ENCODE peak calls at places on chromosomes 5 and 9, in seven cellular contexts. B, Y, F, V, E, J and X are unnamed samples.

GRCh38 chr9:96512240-96512639 is 62.3 kb downstream of the HABP4 start:
- DNase-seq in B (no peak), Y (no peak), F (no peak), V (no peak), E (no peak), J (no peak), X (no peak)

GRCh38 chr9:137294091-137294683 is 7.9 kb downstream of the NRARP start:
- DNase-seq in B (peak; percentile 71), Y (peak; percentile 39), F (no peak), V (no peak), E (peak; percentile 74), J (no peak), X (no peak)

GRCh38 chr5:124584991-124585715 is 161.3 kb downstream of the ZNF608 start:
- DNase-seq in B (no peak), Y (peak; percentile 32), F (no peak), V (no peak), E (peak; percentile 15), J (no peak), X (no peak)

GRCh38 chr9:14271078-14271673 is 42.8 kb downstream of the NFIB start:
- DNase-seq in B (no peak), Y (peak; percentile 57), F (peak; percentile 52), V (peak; percentile 77), E (no peak), J (no peak), X (no peak)

GRCh38 chr5:148416921-148417320 is 33.2 kb downstream of the FBXO38 start:
- DNase-seq in B (no peak), Y (no peak), F (no peak), V (no peak), E (no peak), J (no peak), X (no peak)

GRCh38 chr5:128062172-128062746 is 21.3 kb upstream of the SLC12A2 start:
- DNase-seq in B (no peak), Y (peak; percentile 34), F (no peak), V (no peak), E (no peak), J (no peak), X (no peak)

GRCh38 chr9:37407468-37407867 is 15.0 kb upstream of the GRHPR start:
- DNase-seq in B (no peak), Y (no peak), F (no peak), V (no peak), E (no peak), J (no peak), X (no peak)

GRCh38 chr9:74173284-74173683 is 323.9 kb upstream of the RORB start:
- DNase-seq in B (no peak), Y (no peak), F (no peak), V (no peak), E (no peak), J (no peak), X (no peak)

GRCh38 chr5:112636288-112636731 is 101.4 kb upstream of the APC start:
- DNase-seq in B (no peak), Y (no peak), F (peak; percentile 68), V (no peak), E (no peak), J (no peak), X (no peak)

GRCh38 chr5:132830436-132831094 is at the start of gene SHROOM1:
- DNase-seq in B (peak; percentile 92), Y (peak; percentile 50), F (peak; percentile 88), V (peak; percentile 86), E (peak; percentile 44), J (no peak), X (peak; percentile 76)

GRCh38 chr5:33888582-33888981 is 3.2 kb downstream of the ADAMTS12 start:
- DNase-seq in B (no peak), Y (peak; percentile 69), F (no peak), V (no peak), E (no peak), J (no peak), X (no peak)

GRCh38 chr9:114770991-114771390 is 34.8 kb downstream of the TNFSF15 start:
- DNase-seq in B (no peak), Y (no peak), F (no peak), V (no peak), E (no peak), J (no peak), X (no peak)

GRCh38 chr9:134144801-134145200 is 8.9 kb downstream of the WDR5 start:
- DNase-seq in B (no peak), Y (no peak), F (no peak), V (no peak), E (no peak), J (no peak), X (no peak)

GRCh38 chr5:76542887-76543690 is 80.1 kb downstream of the F2RL2 start:
- DNase-seq in B (peak; percentile 69), Y (peak; percentile 28), F (no peak), V (no peak), E (no peak), J (peak; percentile 32), X (no peak)

GRCh38 chr5:57338068-57338848 is 144.4 kb downstream of the ACTBL2 start:
- DNase-seq in B (no peak), Y (no peak), F (no peak), V (no peak), E (peak; percentile 44), J (no peak), X (no peak)

GRCh38 chr5:9440517-9440916 is 105.4 kb downstream of the SEMA5A start:
- DNase-seq in B (no peak), Y (peak; percentile 31), F (no peak), V (no peak), E (no peak), J (no peak), X (no peak)

GRCh38 chr5:44885903-44886302 is 77.2 kb downstream of the MRPS30 start:
- DNase-seq in B (no peak), Y (peak; percentile 28), F (no peak), V (no peak), E (no peak), J (no peak), X (no peak)

GRCh38 chr9:104738452-104738851 is 9.0 kb upstream of the NIPSNAP3A start:
- DNase-seq in B (no peak), Y (no peak), F (no peak), V (no peak), E (no peak), J (no peak), X (no peak)

GRCh38 chr9:72914750-72915149 is 38.1 kb downstream of the ALDH1A1 start:
- DNase-seq in B (no peak), Y (no peak), F (no peak), V (no peak), E (no peak), J (no peak), X (no peak)

GRCh38 chr9:113795811-113796392 is 80.2 kb upstream of the ZNF618 start:
- DNase-seq in B (no peak), Y (no peak), F (no peak), V (no peak), E (no peak), J (no peak), X (no peak)

DNA sequence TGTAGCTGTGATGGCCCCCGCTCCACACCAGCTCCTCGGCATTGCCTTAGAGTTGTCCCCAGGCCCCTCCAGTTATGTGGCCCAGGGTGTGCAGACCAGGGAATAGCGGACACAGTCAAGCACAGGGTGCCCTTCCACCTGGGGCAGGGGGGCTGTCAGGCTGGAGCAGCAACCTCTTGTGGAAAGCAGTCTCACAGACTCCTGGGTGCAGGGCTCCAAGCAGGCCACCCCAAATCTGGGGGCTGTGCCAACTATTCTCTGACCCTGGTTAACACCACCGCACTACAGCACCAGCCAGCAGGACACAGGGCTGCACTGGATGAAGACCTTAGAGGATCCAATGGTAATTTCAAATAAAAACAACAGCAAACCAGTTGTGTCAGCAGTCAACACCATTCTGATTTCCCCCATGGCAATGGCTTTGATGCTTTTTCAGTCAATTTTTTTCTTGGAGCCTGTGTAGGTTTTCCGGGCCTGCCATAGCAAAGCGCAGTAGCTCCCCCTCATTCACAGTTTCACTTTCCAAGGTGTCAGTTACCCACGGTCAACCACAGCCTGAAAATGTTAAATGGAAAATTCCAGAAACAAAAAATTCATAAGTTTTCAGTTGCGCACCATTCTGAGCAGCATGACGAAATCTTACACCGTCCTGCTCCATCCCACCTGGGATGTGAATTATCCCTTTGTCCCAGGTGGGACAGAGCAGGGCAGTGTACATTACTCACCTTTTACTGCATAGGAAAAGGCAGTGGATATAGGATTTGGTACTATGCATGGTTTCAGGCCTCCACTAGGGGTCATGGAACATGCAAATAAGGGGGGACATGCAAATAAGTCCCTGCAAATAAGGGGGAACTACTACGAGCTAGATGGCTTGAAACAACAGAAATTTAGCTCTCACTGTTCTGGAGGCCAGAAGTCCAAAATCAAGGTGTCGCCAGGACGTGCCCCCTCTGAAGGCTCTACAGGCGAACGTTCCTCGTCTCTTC is 49.0 kb downstream of the C5orf15 start:
- DNase-seq in B (no peak), Y (no peak), F (no peak), V (no peak), E (no peak), J (no peak), X (no peak)
- H3K4me1 ChIP-seq in B (no peaks in the 10 kb centered on the region), Y (peaks cover 4% of the 10 kb centered on the region), F (no peaks in the 10 kb centered on the region), V (no peaks in the 10 kb centered on the region), E (no peaks in the 10 kb centered on the region), J (no peaks in the 10 kb centered on the region), X (no peaks in the 10 kb centered on the region)

GRCh38 chr9:116549061-116549664 is 137.9 kb upstream of the TRIM32 start:
- DNase-seq in B (peak; percentile 86), Y (peak; percentile 96), F (peak; percentile 54), V (peak; percentile 82), E (peak; percentile 83), J (peak; percentile 83), X (peak; percentile 91)
- H3K4me1 ChIP-seq in B (peaks cover 3% of the 10 kb centered on the region), Y (peaks cover 16% of the 10 kb centered on the region), F (peaks cover 3% of the 10 kb centered on the region), V (peaks cover 4% of the 10 kb centered on the region), E (peaks cover 37% of the 10 kb centered on the region), J (no peaks in the 10 kb centered on the region), X (no peaks in the 10 kb centered on the region)

GRCh38 chr5:88769165-88769564 is 113.8 kb downstream of the MEF2C start:
- DNase-seq in B (no peak), Y (no peak), F (no peak), V (no peak), E (no peak), J (peak; percentile 43), X (no peak)

GRCh38 chr5:88772831-88773230 is 110.2 kb downstream of the MEF2C start:
- DNase-seq in B (no peak), Y (no peak), F (no peak), V (no peak), E (no peak), J (no peak), X (no peak)

GRCh38 chr5:88768411-88768810 is 114.6 kb downstream of the MEF2C start:
- DNase-seq in B (no peak), Y (no peak), F (no peak), V (no peak), E (no peak), J (no peak), X (no peak)

GRCh38 chr5:88770290-88771257 is 112.4 kb downstream of the MEF2C start:
- DNase-seq in B (no peak), Y (no peak), F (no peak), V (no peak), E (no peak), J (no peak), X (no peak)

DNA sequence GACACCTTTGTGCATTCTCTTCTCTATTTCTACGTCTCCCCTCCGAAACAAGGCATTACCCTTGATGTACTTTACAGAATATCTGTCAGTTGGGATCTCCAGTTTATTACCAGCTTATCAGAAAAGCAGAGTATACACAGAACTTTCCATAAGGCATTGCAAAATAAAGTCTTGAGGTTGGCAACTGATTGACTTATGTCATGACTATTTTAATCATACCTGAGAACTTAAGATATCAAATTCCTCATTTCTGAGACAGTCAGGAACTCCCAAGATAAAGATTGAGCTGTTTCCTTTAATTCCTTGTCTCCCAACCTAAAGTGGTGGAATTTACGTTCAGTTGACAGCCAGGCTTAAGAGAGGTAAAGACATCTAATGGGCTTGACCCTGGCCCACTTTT is 110.9 kb downstream of the MEF2C start:
- DNase-seq in B (no peak), Y (no peak), F (no peak), V (no peak), E (no peak), J (no peak), X (no peak)
- H3K4me1 ChIP-seq in B (no peaks in the 10 kb centered on the region), Y (no peaks in the 10 kb centered on the region), F (no peaks in the 10 kb centered on the region), V (peaks cover 14% of the 10 kb centered on the region), E (no peaks in the 10 kb centered on the region), J (peaks cover 13% of the 10 kb centered on the region), X (peaks cover 7% of the 10 kb centered on the region)

GRCh38 chr9:121281614-121282291 is 13.8 kb downstream of the GSN start:
- DNase-seq in B (peak; percentile 91), Y (no peak), F (peak; percentile 95), V (peak; percentile 90), E (peak; percentile 94), J (peak; percentile 82), X (peak; percentile 89)
- H3K4me1 ChIP-seq in B (peaks cover 99% of the 10 kb centered on the region), Y (peaks cover 45% of the 10 kb centered on the region), F (peaks cover 11% of the 10 kb centered on the region), V (peaks cover 87% of the 10 kb centered on the region), E (peaks cover 100% of the 10 kb centered on the region), J (peaks cover 98% of the 10 kb centered on the region), X (peaks cover 19% of the 10 kb centered on the region)